ENCODE peak calls at places on chromosomes 3 and 15, in five cellular contexts. N is epithelial cell of prostate; R is stimulated activated CD4-positive, alpha-beta T cell treated with anti-CD3 and anti-CD28 coated beads, Interleukin-12 subunit alpha, Interleukin-12 subunit beta, amount 100 ng/mL, for 24 hours; E is SW480; O is fibroblast of the conjunctiva. K is an unnamed sample.

GRCh38 chr3:20574746-20575145 is 388.7 kb upstream of the SGO1 start:
- DNase-seq in N (peak), R (no peak), E (no peak), O (no peak), K (peak)

GRCh38 chr15:57780461-57780860 is 73.9 kb downstream of the POLR2M start:
- DNase-seq in N (no peak), R (no peak), E (no peak), O (no peak), K (no peak)

GRCh38 chr3:97961276-97961623 is 11.0 kb downstream of the RIOX2 start:
- DNase-seq in N (no peak), R (no peak), E (no peak), O (no peak), K (no peak)

GRCh38 chr15:52731732-52732470 is 52.7 kb upstream of the ATOSA start:
- DNase-seq in N (no peak), R (no peak), E (no peak), O (no peak), K (no peak)

GRCh38 chr3:112446343-112446742 is 52.9 kb downstream of the BTLA start:
- DNase-seq in N (no peak), R (no peak), E (no peak), O (peak), K (peak)

GRCh38 chr3:39721076-39721475 is 88.3 kb upstream of the MYRIP start:
- DNase-seq in N (no peak), R (no peak), E (no peak), O (no peak), K (no peak)

GRCh38 chr15:87293016-87293415 is 963.5 kb downstream of the NTRK3 start:
- DNase-seq in N (no peak), R (no peak), E (no peak), O (no peak), K (peak)

GRCh38 chr3:38011111-38011510 is 18.3 kb downstream of the PLCD1 start:
- DNase-seq in N (no peak), R (no peak), E (no peak), O (no peak), K (no peak)

GRCh38 chr3:78455737-78456136 is 1312.1 kb downstream of the ROBO1 start:
- DNase-seq in N (no peak), R (no peak), E (no peak), O (no peak), K (no peak)

GRCh38 chr3:17140670-17141505 is 256.1 kb downstream of the PLCL2 start:
- DNase-seq in N (no peak), R (no peak), E (no peak), O (peak), K (no peak)

GRCh38 chr3:107660316-107660976 is 137.7 kb downstream of the BBX start:
- DNase-seq in N (no peak), R (no peak), E (peak), O (peak), K (peak)

GRCh38 chr3:46670000-46670890 is 23.2 kb downstream of the ALS2CL start:
- DNase-seq in N (no peak), R (no peak), E (no peak), O (no peak), K (no peak)

GRCh38 chr3:145489011-145489410 is 672.0 kb downstream of the PLOD2 start:
- DNase-seq in N (no peak), R (no peak), E (no peak), O (no peak), K (no peak)

GRCh38 chr15:101009176-101009575 is 90.0 kb downstream of the LRRK1 start:
- DNase-seq in N (no peak), R (no peak), E (no peak), O (no peak), K (no peak)

GRCh38 chr3:12242772-12243171 is 46.1 kb upstream of the PPARG start:
- DNase-seq in N (no peak), R (no peak), E (no peak), O (no peak), K (no peak)

GRCh38 chr3:125381314-125381713 is 6.2 kb upstream of the ZNF148 start:
- DNase-seq in N (no peak), R (no peak), E (no peak), O (no peak), K (no peak)

GRCh38 chr15:96703794-96704550 is 373.5 kb downstream of the NR2F2 start:
- DNase-seq in N (no peak), R (no peak), E (no peak), O (no peak), K (no peak)

GRCh38 chr3:183826448-183826847 is 1.1 kb upstream of the MAP6D1 start:
- DNase-seq in N (no peak), R (no peak), E (no peak), O (no peak), K (no peak)

GRCh38 chr15:90086868-90087268 is 15.4 kb downstream of the IDH2 start:
- DNase-seq in N (no peak), R (no peak), E (peak), O (no peak), K (no peak)

GRCh38 chr15:58466566-58466965 is 34.8 kb downstream of the LIPC start:
- DNase-seq in N (no peak), R (no peak), E (no peak), O (no peak), K (no peak)

GRCh38 chr3:197003461-197004385 is 25.9 kb downstream of the MELTF start:
- DNase-seq in N (no peak), R (no peak), E (peak), O (no peak), K (no peak)

GRCh38 chr3:56890448-56891083 is 88.8 kb upstream of the ARHGEF3 start:
- DNase-seq in N (no peak), R (no peak), E (peak), O (peak), K (peak)

GRCh38 chr3:62167566-62168262 is 205.6 kb downstream of the FEZF2 start:
- DNase-seq in N (no peak), R (no peak), E (no peak), O (no peak), K (peak)

GRCh38 chr15:43941555-43941954 is 114.8 kb downstream of the WDR76 start:
- DNase-seq in N (no peak), R (no peak), E (no peak), O (no peak), K (no peak)

GRCh38 chr3:63960048-63960711 is 48.0 kb upstream of the SCAANT1 start:
- DNase-seq in N (no peak), R (no peak), E (peak), O (peak), K (no peak)

GRCh38 chr3:120764206-120764605 is 21.7 kb downstream of the GTF2E1 start:
- DNase-seq in N (no peak), R (no peak), E (no peak), O (no peak), K (no peak)

GRCh38 chr3:27511724-27512422 is 27.7 kb upstream of the SLC4A7 start:
- DNase-seq in N (no peak), R (no peak), E (no peak), O (no peak), K (no peak)

GRCh38 chr3:185656321-185656840 is 70.3 kb downstream of the SENP2 start:
- DNase-seq in N (peak), R (no peak), E (no peak), O (peak), K (peak)

GRCh38 chr15:79089331-79089889 is 1.2 kb downstream of the RASGRF1 start:
- DNase-seq in N (no peak), R (no peak), E (no peak), O (no peak), K (no peak)

GRCh38 chr3:157438371-157438735 is 1.7 kb downstream of the PTX3 start:
- DNase-seq in N (no peak), R (no peak), E (no peak), O (peak), K (no peak)

GRCh38 chr15:38300395-38300794 is 47.8 kb downstream of the SPRED1 start:
- DNase-seq in N (no peak), R (no peak), E (no peak), O (no peak), K (no peak)

GRCh38 chr3:72661115-72661457 is 187.2 kb downstream of the SHQ1 start:
- DNase-seq in N (peak), R (no peak), E (peak), O (peak), K (peak)

GRCh38 chr3:88433572-88433971 is 283.8 kb downstream of the C3orf38 start:
- DNase-seq in N (no peak), R (no peak), E (no peak), O (no peak), K (no peak)

GRCh38 chr3:58246148-58247051 is 8.8 kb downstream of the ABHD6 start:
- DNase-seq in N (no peak), R (no peak), E (no peak), O (no peak), K (no peak)

GRCh38 chr3:64368163-64369025 is 143.1 kb upstream of the PRICKLE2 start:
- DNase-seq in N (no peak), R (no peak), E (peak), O (no peak), K (no peak)

GRCh38 chr3:39108309-39108708 is 829 bp downstream of the TTC21A start:
- DNase-seq in N (no peak), R (no peak), E (no peak), O (no peak), K (no peak)

GRCh38 chr15:99014803-99015676 is 7.4 kb upstream of the PGPEP1L start:
- DNase-seq in N (no peak), R (peak), E (peak), O (no peak), K (no peak)

GRCh38 chr3:122033018-122033417 is 11.0 kb upstream of the ILDR1 start:
- DNase-seq in N (no peak), R (no peak), E (no peak), O (no peak), K (no peak)